ENCODE peak calls at places on chromosomes 1 and 21, in five cellular contexts. P, S, L, C and Y are unnamed samples.

GRCh38 chr1:206905295-206906164 is 8.3 kb downstream of the IL24 start:
- DNase-seq in P (peak), S (no peak), L (peak), C (peak), Y (peak)

GRCh38 chr1:204065174-204065985 is 7.5 kb upstream of the SOX13 start:
- DNase-seq in P (no peak), S (no peak), L (no peak), C (peak), Y (no peak)

GRCh38 chr1:204483791-204484190 is 10.8 kb downstream of the PIK3C2B start:
- DNase-seq in P (no peak), S (no peak), L (no peak), C (no peak), Y (no peak)

GRCh38 chr1:212699104-212699838 is 369 bp downstream of the BATF3 start:
- DNase-seq in P (peak), S (peak), L (no peak), C (no peak), Y (no peak)

GRCh38 chr1:85321237-85321964 is 45.0 kb upstream of the BCL10 start:
- DNase-seq in P (peak), S (no peak), L (no peak), C (no peak), Y (peak)

GRCh38 chr1:56376188-56376984 is 203.0 kb downstream of the PLPP3 start:
- DNase-seq in P (peak), S (no peak), L (peak), C (peak), Y (peak)

GRCh38 chr1:200184196-200184595 is 156.7 kb downstream of the NR5A2 start:
- DNase-seq in P (peak), S (peak), L (peak), C (peak), Y (peak)

GRCh38 chr1:12595839-12596821 is 21.9 kb downstream of the DHRS3 start:
- DNase-seq in P (peak), S (peak), L (no peak), C (peak), Y (peak)

GRCh38 chr1:43978551-43979260 is at the start of gene B4GALT2:
- DNase-seq in P (peak), S (no peak), L (no peak), C (no peak), Y (no peak)

DNA sequence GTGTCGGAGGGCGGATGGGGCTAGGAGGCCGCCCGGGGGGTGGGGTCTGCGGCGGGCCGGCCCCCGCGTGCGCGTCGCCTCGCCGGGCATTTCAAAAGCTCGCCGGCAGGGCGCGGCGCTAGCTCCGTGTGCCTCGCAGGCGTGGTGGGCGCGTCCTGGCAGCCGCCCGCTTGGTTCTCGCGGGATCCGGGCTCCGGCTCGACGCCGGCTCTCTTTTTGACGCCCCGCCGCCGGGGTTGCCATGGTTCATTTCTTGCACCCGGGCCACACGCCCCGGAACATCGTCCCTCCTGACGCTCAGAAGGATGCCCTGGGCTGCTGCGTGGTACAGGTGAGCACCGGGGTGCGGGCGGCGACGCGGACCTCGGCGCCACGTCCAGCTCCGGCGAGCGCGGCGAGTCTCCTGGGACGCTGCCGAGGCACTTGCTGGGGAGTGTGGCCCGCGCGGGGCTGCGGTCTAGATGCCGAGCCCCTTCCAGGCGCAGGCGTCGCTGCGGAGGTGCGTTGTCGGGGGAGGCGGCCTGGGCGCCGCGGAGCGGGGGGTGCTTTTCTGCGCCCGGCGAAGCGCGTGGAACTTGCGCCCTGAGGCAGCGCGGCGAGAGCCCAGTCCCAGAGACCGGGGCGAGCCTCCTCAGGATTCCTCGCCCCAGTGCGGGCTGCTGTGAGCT is at the start of gene ZYG11A:
- DNase-seq in P (peak), S (peak), L (no peak), C (peak), Y (peak)
- TF ChIP-seq CTCF in P (peak), S (peak), L (no peak), C (peak), Y (peak)

DNA sequence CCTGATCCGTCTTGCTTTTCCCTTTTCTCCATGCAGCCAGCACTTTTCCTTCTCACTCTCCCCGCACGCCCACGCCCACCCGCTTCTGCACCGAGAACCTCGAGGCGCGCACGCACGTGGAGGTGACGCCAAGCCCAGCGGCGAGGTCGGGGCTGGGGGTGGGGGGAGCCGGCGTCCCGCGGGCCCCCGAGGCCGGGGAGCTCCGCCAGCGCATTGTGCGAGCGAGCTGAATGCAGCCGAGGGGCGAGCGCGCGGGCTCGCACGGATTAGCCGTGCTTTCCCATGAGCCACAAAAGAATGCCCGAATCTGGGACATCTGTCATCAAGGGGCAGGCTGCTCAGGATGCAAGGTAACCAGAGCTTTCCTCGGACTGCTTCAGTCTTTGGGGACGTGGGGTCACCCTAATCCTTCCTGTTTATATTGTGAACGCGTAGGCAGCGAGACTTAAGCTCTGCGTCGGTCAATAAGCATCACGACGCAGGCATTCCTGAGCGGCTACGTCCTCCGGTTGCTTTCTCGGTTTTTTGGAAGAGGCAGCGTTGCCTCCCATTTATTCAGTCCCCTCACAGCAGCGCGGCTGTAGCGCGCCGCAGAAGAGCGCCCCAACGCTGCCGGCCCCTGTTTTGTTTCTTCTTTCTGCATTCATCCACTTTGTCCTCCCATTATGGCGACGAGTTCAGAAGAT is 67.3 kb upstream of the AKT3 start:
- DNase-seq in P (peak), S (peak), L (no peak), C (peak), Y (peak)
- H3K4me3 ChIP-seq in P (peak), S (peak), L (peak), C (peak), Y (peak)

GRCh38 chr1:1123581-1124507 is 8.0 kb upstream of the C1orf159 start:
- DNase-seq in P (peak), S (peak), L (no peak), C (peak), Y (no peak)

GRCh38 chr1:1121611-1122077 is 5.8 kb upstream of the C1orf159 start:
- DNase-seq in P (no peak), S (peak), L (no peak), C (no peak), Y (no peak)

GRCh38 chr1:1124508-1124785 is 8.6 kb upstream of the C1orf159 start:
- DNase-seq in P (no peak), S (no peak), L (no peak), C (no peak), Y (no peak)

GRCh38 chr1:1122078-1122811 is 6.4 kb upstream of the C1orf159 start:
- DNase-seq in P (peak), S (peak), L (no peak), C (peak), Y (peak)

DNA sequence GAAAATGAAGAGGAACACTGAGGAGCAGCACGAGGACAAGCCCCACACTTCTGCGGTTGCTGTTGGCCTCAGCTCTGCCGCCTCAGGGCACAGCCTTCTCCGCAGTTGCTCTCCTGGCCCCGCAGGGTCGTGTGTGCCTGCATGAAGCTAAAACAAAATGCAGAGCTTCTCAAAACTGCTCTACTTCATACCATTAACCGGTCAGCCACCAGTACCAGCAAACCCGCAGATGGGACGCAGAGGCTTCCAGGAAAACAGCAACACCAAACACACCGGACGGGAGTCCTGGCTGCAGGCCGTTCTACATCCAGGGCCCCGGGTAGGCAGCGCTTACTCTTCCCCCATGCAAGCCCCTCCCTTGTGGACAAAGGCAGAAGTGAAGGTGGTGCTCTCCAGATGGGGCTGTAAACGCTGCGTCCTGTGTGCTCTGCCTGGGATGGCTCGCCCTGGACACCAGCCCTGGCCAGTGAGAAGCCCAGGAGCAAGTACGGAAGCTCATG is 7.1 kb upstream of the C1orf159 start:
- DNase-seq in P (no peak), S (peak), L (no peak), C (no peak), Y (no peak)
- TF ChIP-seq CTCF in P (no peak), S (no peak), L (no peak), C (no peak), Y (no peak)

GRCh38 chr21:39666681-39667315 is 54.1 kb downstream of the B3GALT5 start:
- DNase-seq in P (no peak), S (no peak), L (no peak), C (no peak), Y (no peak)

GRCh38 chr21:39669485-39669884 is 56.7 kb downstream of the B3GALT5 start:
- DNase-seq in P (no peak), S (no peak), L (no peak), C (no peak), Y (no peak)

GRCh38 chr21:39667353-39667891 is 54.7 kb downstream of the B3GALT5 start:
- DNase-seq in P (no peak), S (no peak), L (no peak), C (no peak), Y (no peak)

GRCh38 chr21:39669976-39670671 is 57.4 kb downstream of the B3GALT5 start:
- DNase-seq in P (no peak), S (no peak), L (no peak), C (no peak), Y (no peak)

DNA sequence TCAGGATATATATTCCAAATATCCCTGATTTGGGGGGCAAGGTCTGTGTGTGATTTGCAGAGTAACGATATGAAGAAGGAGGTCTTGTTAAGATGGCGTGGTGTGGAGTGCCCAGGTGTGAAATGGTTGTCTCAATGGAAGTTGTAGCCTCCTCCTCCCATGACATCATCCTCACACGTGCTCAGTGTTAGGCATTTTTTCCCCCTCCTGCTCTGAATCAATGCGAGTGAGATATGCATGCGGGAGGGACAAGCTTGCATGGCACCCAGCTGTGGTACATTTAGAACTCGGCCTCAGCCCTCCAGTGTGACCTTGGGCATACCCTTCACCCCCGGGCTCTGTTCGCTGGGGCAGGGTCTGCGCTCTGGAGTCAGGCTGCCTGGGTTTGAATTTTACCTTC is 55.6 kb downstream of the B3GALT5 start:
- DNase-seq in P (no peak), S (no peak), L (no peak), C (no peak), Y (no peak)
- H3K4me3 ChIP-seq in P (no peak), S (no peak), L (no peak), C (no peak), Y (no peak)

GRCh38 chr1:182839209-182840065 is at the start of gene DHX9:
- DNase-seq in P (peak), S (peak), L (peak), C (peak), Y (peak)
- TF ChIP-seq CTCF in P (no peak), S (peak), L (no peak), C (peak), Y (no peak)